ENCODE peak calls at places on chromosomes 4 and X, in seven cellular contexts. N, W, X, R, P, E and I are unnamed samples.

GRCh38 chr4:2598661-2599654 is 62.5 kb downstream of the FAM193A start:
- DNase-seq in X (no peak), P (no peak), N (peak), E (no peak), W (no peak), R (peak), I (no peak)

GRCh38 chr4:122827899-122828601 is 1.4 kb downstream of the FGF2 start:
- DNase-seq in R (peak), W (peak), E (no peak), P (peak), X (no peak), N (peak), I (peak)

GRCh38 chrX:41605144-41605543 is 83.6 kb upstream of the GPR34 start:
- DNase-seq in E (no peak), N (no peak), P (no peak), R (no peak), X (no peak), W (no peak), I (no peak)

GRCh38 chr4:114361249-114361648 is 237.4 kb upstream of the UGT8 start:
- DNase-seq in P (no peak), W (no peak), X (no peak), N (no peak), R (no peak), E (no peak), I (no peak)

GRCh38 chrX:3516051-3516541 is 169.6 kb upstream of the MXRA5 start:
- DNase-seq in W (no peak), N (no peak), R (no peak), E (no peak), X (no peak), P (no peak), I (no peak)

GRCh38 chr4:155008389-155008788 is 200.0 kb upstream of the NPY2R start:
- DNase-seq in N (no peak), R (no peak), E (no peak), P (peak), W (no peak), X (no peak), I (no peak)

GRCh38 chr4:108224628-108225053 is 55.9 kb upstream of the LEF1 start:
- DNase-seq in R (no peak), N (peak), E (no peak), P (no peak), X (no peak), W (no peak), I (no peak)

GRCh38 chr4:105181259-105181658 is 34.6 kb downstream of the TET2 start:
- DNase-seq in W (no peak), R (no peak), P (no peak), X (no peak), E (no peak), N (no peak), I (no peak)

GRCh38 chr4:176357359-176358082 is 37.8 kb downstream of the SPCS3 start:
- DNase-seq in P (no peak), R (peak), E (no peak), X (no peak), N (no peak), W (no peak), I (no peak)

GRCh38 chr4:123443401-123444297 is 47.1 kb downstream of the SPRY1 start:
- DNase-seq in X (no peak), W (no peak), R (no peak), N (no peak), E (no peak), P (no peak), I (no peak)

GRCh38 chrX:107205770-107206696 is at the start of the genes DNAAF6 and NUP62CL:
- DNase-seq in X (peak), N (peak), W (peak), R (peak), E (peak), P (peak), I (peak)

GRCh38 chr4:158856852-158857251 is 88.0 kb downstream of the FNIP2 start:
- DNase-seq in W (no peak), E (no peak), N (no peak), X (no peak), P (peak), R (peak), I (no peak)

GRCh38 chr4:136687118-136687517 is 845.2 kb downstream of the PCDH18 start:
- DNase-seq in R (no peak), P (no peak), X (no peak), N (peak), E (no peak), W (no peak), I (no peak)

GRCh38 chr4:140748171-140748570 is 8.0 kb downstream of the TBC1D9 start:
- DNase-seq in W (no peak), X (no peak), P (no peak), N (no peak), E (no peak), R (no peak), I (no peak)

GRCh38 chr4:17325098-17325497 is 186.8 kb downstream of the QDPR start:
- DNase-seq in R (no peak), W (no peak), N (no peak), P (no peak), X (no peak), E (no peak), I (no peak)

GRCh38 chrX:153408221-153408721 is 3.0 kb upstream of the ZFP92 start:
- DNase-seq in E (no peak), X (no peak), P (no peak), N (no peak), W (no peak), R (no peak), I (no peak)

GRCh38 chrX:134236690-134237362 is at the start of gene CCDC160:
- DNase-seq in R (peak), N (peak), E (no peak), X (no peak), W (peak), P (peak), I (peak)

GRCh38 chr4:141575884-141576283 is 60.5 kb upstream of the IL15 start:
- DNase-seq in W (no peak), P (no peak), R (no peak), X (no peak), N (no peak), E (no peak), I (no peak)

GRCh38 chrX:97984641-97985040 is 1100.9 kb downstream of the RPA4 start:
- DNase-seq in R (no peak), X (no peak), P (peak), N (no peak), E (no peak), W (no peak), I (no peak)

GRCh38 chr4:88736264-88736663 is 38.6 kb upstream of the NAP1L5 start:
- DNase-seq in R (no peak), P (no peak), N (no peak), X (no peak), W (no peak), E (no peak), I (no peak)

GRCh38 chrX:85505801-85506200 is 126.3 kb upstream of the POF1B start:
- DNase-seq in X (no peak), P (no peak), E (no peak), W (no peak), N (no peak), R (no peak), I (no peak)

GRCh38 chr4:4837316-4837715 is 22.1 kb upstream of the MSX1 start:
- DNase-seq in X (no peak), N (no peak), E (no peak), P (no peak), R (no peak), W (no peak), I (no peak)

GRCh38 chrX:76428243-76429130 is 977 bp downstream of the MAGEE1 start:
- DNase-seq in E (peak), N (peak), R (no peak), P (no peak), X (no peak), W (peak), I (peak)

GRCh38 chr4:16659694-16660093 is 238.8 kb downstream of the LDB2 start:
- DNase-seq in E (no peak), N (no peak), R (no peak), X (no peak), P (no peak), W (no peak), I (no peak)

GRCh38 chrX:123846598-123847038 is 13.2 kb upstream of the XIAP start:
- DNase-seq in X (no peak), W (no peak), R (no peak), E (no peak), N (no peak), P (peak), I (no peak)

GRCh38 chrX:136112286-136112685 is 35.0 kb upstream of the FHL1 start:
- DNase-seq in R (no peak), N (no peak), W (no peak), X (no peak), E (no peak), P (no peak), I (no peak)

GRCh38 chrX:118795528-118795927 is 28.1 kb upstream of the ZCCHC12 start:
- DNase-seq in E (no peak), N (no peak), W (no peak), P (no peak), X (no peak), R (no peak), I (no peak)

DNA sequence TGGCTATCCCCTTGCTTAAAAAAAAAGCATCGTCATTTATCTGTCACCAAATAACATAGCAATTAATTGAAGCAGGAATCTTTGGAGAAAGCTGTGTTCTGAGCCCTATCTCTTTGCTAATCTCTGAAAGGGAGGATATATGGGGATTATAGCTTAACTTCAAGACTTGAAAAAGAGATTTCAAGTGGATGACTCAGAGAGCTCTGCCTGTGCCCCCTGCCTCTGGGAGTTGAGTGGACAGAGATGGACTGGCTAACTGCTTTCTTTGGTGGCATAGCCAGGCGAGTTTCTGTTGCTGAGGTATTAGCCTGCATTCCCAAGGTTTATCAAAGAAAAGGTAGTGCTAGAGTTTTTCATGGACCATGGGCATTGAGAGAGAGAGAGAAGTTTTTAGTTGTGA is 91.6 kb downstream of the DDIT4L start:
- DNase-seq in R (no peak), E (no peak), P (no peak), N (no peak), X (no peak), W (no peak), I (no peak)
- TF ChIP-seq CTCF in R (no peak), E (no peak), P (no peak), N (no peak), X (no peak), W (no peak), I (no peak)

DNA sequence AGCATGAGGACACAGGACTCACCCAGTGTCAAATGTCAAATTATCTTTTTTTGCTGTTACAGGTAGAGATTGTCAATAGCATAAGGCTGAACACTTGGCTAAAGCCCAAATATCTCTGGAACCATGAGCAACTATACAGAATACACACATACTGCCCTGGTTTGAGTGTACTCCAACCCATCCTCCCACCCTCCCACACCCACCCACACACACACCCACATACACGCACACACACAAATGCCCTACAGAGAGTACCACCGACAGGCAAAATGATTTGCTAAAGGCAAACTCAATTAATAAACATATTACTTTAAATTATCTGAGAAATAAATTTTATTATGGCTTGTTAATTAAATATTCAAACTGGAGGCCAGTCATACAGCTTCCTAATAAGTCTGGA is 173.1 kb upstream of the MAP3K15 start:
- DNase-seq in R (no peak), X (no peak), W (no peak), P (no peak), E (no peak), N (no peak), I (no peak)
- TF ChIP-seq CTCF in R (no peak), X (no peak), W (no peak), P (no peak), E (no peak), N (no peak), I (no peak)

GRCh38 chrX:30489323-30489722 is 88.2 kb downstream of the TASL start:
- DNase-seq in P (no peak), X (no peak), R (no peak), N (no peak), W (no peak), E (no peak), I (no peak)
- TF ChIP-seq CTCF in P (no peak), X (no peak), R (peak), N (no peak), W (no peak), E (no peak), I (no peak)

DNA sequence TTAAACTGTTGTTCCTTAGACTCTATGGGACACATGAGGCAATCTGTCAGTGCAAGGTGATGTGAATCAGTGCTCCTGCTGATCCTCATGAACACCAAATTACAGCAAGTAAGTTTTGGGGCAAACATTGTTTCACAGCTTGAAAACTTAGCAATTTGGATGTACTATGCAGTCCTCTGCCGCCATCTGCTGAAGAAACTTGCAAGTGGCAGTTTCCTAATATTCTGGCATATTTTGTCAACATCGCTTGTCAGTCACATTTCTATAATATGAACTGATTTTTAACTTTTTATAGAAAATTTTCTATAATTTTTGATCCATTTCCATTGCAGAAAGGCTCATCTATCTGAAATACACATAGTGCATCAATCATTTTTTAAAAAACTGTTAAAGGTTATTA is 56.3 kb downstream of the ZAR1 start:
- DNase-seq in W (no peak), N (peak), R (peak), E (no peak), X (no peak), P (peak), I (no peak)
- TF ChIP-seq CTCF in W (peak), N (peak), R (peak), E (peak), X (peak), P (peak), I (peak)

GRCh38 chr4:986428-986948 is 356 bp upstream of the IDUA start:
- DNase-seq in R (no peak), P (no peak), E (no peak), N (no peak), X (no peak), W (no peak), I (no peak)

GRCh38 chr4:982814-983213 is 4.0 kb upstream of the IDUA start:
- DNase-seq in R (no peak), E (no peak), X (no peak), N (no peak), W (no peak), P (no peak), I (no peak)

GRCh38 chr4:984336-985054 is 2.3 kb upstream of the IDUA start:
- DNase-seq in P (no peak), X (no peak), W (no peak), R (no peak), E (no peak), N (no peak), I (no peak)

GRCh38 chr4:986949-987688 is at the start of gene IDUA:
- DNase-seq in R (no peak), E (peak), P (peak), X (no peak), N (peak), W (peak), I (peak)

DNA sequence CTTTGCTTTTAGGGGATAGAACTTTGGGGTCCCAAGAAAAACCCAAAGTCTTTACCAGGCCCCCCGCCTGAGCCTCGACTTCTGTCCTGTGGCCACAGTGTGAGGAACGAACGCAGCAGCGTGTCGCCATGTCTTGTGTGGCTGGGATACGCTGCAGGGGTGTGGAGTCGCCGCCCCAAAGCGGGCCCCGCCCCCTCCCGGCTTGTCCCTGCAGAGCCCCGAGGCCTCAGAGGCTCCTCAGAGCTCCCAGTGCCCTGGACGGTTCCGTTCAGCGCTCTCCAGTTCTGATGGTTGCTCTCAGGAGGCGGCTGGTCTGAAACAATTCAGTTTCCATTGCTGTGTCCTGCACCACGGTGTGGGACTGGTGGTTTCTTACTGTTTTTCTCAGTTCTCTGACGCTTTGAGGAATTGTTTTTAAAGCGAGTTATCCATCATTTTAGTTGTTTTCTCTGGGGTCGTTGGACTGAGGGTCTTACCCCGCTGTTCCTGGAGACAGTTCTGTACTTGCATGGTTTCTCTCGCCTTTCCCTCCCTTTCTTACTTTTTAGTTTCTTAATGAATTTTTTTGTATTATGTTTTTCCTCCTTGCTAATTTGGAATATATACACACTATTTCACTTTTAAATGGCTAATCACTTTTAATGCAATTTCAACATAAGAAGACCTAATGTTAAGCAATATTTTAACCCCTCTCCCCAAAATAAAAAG is 1.6 kb upstream of the IDUA start:
- DNase-seq in N (peak), R (no peak), X (no peak), W (no peak), P (peak), E (no peak), I (peak)
- TF ChIP-seq CTCF in N (no peak), R (no peak), X (no peak), W (no peak), P (no peak), E (no peak), I (no peak)